ENCODE peak calls at places on chromosome 1, in eight cellular contexts. S is cardiac muscle cell; V is stimulated activated CD8-positive, alpha-beta memory T cell treated with anti-CD3 and anti-CD28 coated beads, Interleukin-4, amount 100 ng/mL, for 4 hours; Y is PC-3; J is upper lobe of right lung; E is fibroblast of the aortic adventitia; U is epithelial cell of esophagus; N is sigmoid colon. K is an unnamed sample.

GRCh38 chr1:33516891-33517550 is 44.6 kb downstream of the ZSCAN20 start:
- DNase-seq in S (no peak), V (no peak), Y (no peak), J (no peak), E (peak), U (no peak), N (no peak), K (no peak)

GRCh38 chr1:65793359-65793732 is 651 bp downstream of the PDE4B start:
- DNase-seq in S (no peak), V (no peak), Y (no peak), J (no peak), E (no peak), U (no peak), N (no peak), K (no peak)

GRCh38 chr1:92728687-92729086 is 56.2 kb downstream of the EVI5 start:
- DNase-seq in S (peak), V (no peak), Y (peak), J (no peak), E (peak), U (peak), N (no peak), K (no peak)

GRCh38 chr1:64525116-64525686 is 55.3 kb downstream of the CACHD1 start:
- DNase-seq in S (no peak), V (no peak), Y (no peak), J (no peak), E (no peak), U (no peak), N (no peak), K (no peak)

GRCh38 chr1:153119491-153119971 is 6.2 kb upstream of the SPRR2F start:
- DNase-seq in S (no peak), V (no peak), Y (no peak), J (no peak), E (no peak), U (no peak), N (no peak), K (no peak)

GRCh38 chr1:117851687-117852086 is 77.7 kb downstream of the GDAP2 start:
- DNase-seq in S (no peak), V (no peak), Y (no peak), J (no peak), E (no peak), U (no peak), N (no peak), K (no peak)

GRCh38 chr1:89607156-89607555 is 25.8 kb upstream of the LRRC8C start:
- DNase-seq in S (no peak), V (no peak), Y (no peak), J (no peak), E (no peak), U (no peak), N (no peak), K (no peak)

GRCh38 chr1:159214149-159214760 is 9.6 kb downstream of the ACKR1 start:
- DNase-seq in S (peak), V (no peak), Y (peak), J (no peak), E (peak), U (peak), N (no peak), K (no peak)

GRCh38 chr1:58882322-58882951 is 98.6 kb upstream of the JUN start:
- DNase-seq in S (no peak), V (no peak), Y (no peak), J (no peak), E (no peak), U (no peak), N (no peak), K (no peak)

GRCh38 chr1:47816325-47817071 is 180.7 kb downstream of the TRABD2B start:
- DNase-seq in S (no peak), V (no peak), Y (no peak), J (no peak), E (no peak), U (no peak), N (no peak), K (no peak)

GRCh38 chr1:226001852-226002666 is 2.9 kb upstream of the SDE2 start:
- DNase-seq in S (peak), V (peak), Y (peak), J (peak), E (peak), U (no peak), N (peak), K (peak)

GRCh38 chr1:154157520-154158306 is 2.8 kb upstream of the NUP210L start:
- DNase-seq in S (peak), V (peak), Y (no peak), J (no peak), E (peak), U (peak), N (no peak), K (peak)

GRCh38 chr1:53982034-53982761 is 35.8 kb downstream of the LDLRAD1 start:
- DNase-seq in S (peak), V (no peak), Y (peak), J (no peak), E (peak), U (peak), N (no peak), K (no peak)